ENCODE peak calls at places on chromosomes 13 and 19, in seven cellular contexts. H is heart left ventricle, E is H1, S is IMR-90, D is testis, L is suprapubic skin, Q is right lobe of liver. K is an unnamed sample. For H3K36me3, the result is how much of the 10 kb centered on the place peaks cover.

GRCh38 chr13:45121421-45121820 is 1.1 kb downstream of the GTF2F2 start:
- DNase-seq in E (no peak), L (no peak), S (peak), H (no peak), D (no peak), Q (no peak), K (no peak)

GRCh38 chr13:23159205-23159586 is 21.6 kb upstream of the SGCG start:
- DNase-seq in D (peak), E (no peak), H (no peak), L (no peak), Q (no peak), S (peak), K (no peak)

GRCh38 chr19:2428027-2428690 is 773 bp upstream of the TIMM13 start:
- DNase-seq in S (peak), H (no peak), Q (peak), D (peak), E (no peak), L (no peak), K (peak)

GRCh38 chr13:23626730-23627129 is 56.5 kb downstream of the TNFRSF19 start:
- DNase-seq in D (peak), S (no peak), E (no peak), Q (no peak), H (no peak), L (no peak), K (no peak)

GRCh38 chr13:74575729-74576125 is 441.5 kb upstream of the KLF12 start:
- DNase-seq in L (peak), D (peak), Q (peak), E (no peak), S (peak), H (peak), K (peak)

GRCh38 chr19:33769208-33769607 is 27.5 kb upstream of the KCTD15 start:
- DNase-seq in D (no peak), Q (no peak), E (no peak), L (no peak), H (no peak), S (no peak), K (no peak)

GRCh38 chr13:109700176-109700575 is 86.2 kb downstream of the IRS2 start:
- DNase-seq in D (peak), Q (no peak), E (no peak), H (peak), L (no peak), S (peak), K (peak)

GRCh38 chr13:101706651-101707050 is 254.2 kb downstream of the ITGBL1 start:
- DNase-seq in H (no peak), E (no peak), S (peak), Q (peak), L (no peak), D (no peak), K (no peak)

GRCh38 chr13:97749174-97749573 is 204.3 kb upstream of the IPO5 start:
- DNase-seq in D (peak), L (no peak), H (no peak), S (peak), E (no peak), Q (no peak), K (no peak)

GRCh38 chr19:18436651-18437478 is 1.1 kb downstream of the ISYNA1 start:
- DNase-seq in L (no peak), Q (peak), H (peak), E (no peak), S (peak), D (peak), K (peak)

GRCh38 chr19:29690842-29691241 is 24.2 kb downstream of the C19orf12 start:
- DNase-seq in E (no peak), S (peak), Q (no peak), L (no peak), D (no peak), H (no peak), K (peak)

GRCh38 chr19:41939861-41940442 is 11.7 kb upstream of the ERFL start:
- DNase-seq in E (no peak), D (peak), Q (no peak), H (peak), L (no peak), S (no peak), K (no peak)

GRCh38 chr19:4186087-4186993 is 3.9 kb downstream of the ANKRD24 start:
- DNase-seq in D (peak), L (no peak), H (peak), S (peak), E (peak), Q (peak), K (peak)

GRCh38 chr19:17929056-17929455 is 3.8 kb upstream of the CCDC124 start:
- DNase-seq in H (no peak), Q (no peak), D (no peak), L (no peak), S (no peak), E (no peak), K (no peak)

GRCh38 chr19:54475706-54476105 is 2.6 kb upstream of the CDC42EP5 start:
- DNase-seq in H (no peak), Q (no peak), E (no peak), S (no peak), D (no peak), L (no peak), K (no peak)

GRCh38 chr13:93227906-93228801 is 1.5 kb downstream of the GPC6 start:
- DNase-seq in Q (peak), S (peak), L (no peak), H (peak), D (peak), E (no peak), K (peak)

GRCh38 chr19:35295792-35296462 is 4.0 kb downstream of the MAG start:
- DNase-seq in H (no peak), D (no peak), E (no peak), Q (no peak), L (no peak), S (no peak), K (no peak)

GRCh38 chr13:36297259-36297599 is 385 bp downstream of the CCDC169 start:
- DNase-seq in D (no peak), H (no peak), S (peak), L (no peak), E (no peak), Q (no peak), K (no peak)

GRCh38 chr19:50723069-50723468 is at the start of gene CLEC11A:
- DNase-seq in L (no peak), E (no peak), D (peak), H (peak), S (peak), Q (no peak), K (no peak)

GRCh38 chr13:77139311-77139710 is 112.4 kb upstream of the FBXL3 start:
- DNase-seq in S (peak), E (no peak), Q (no peak), D (no peak), H (no peak), L (no peak), K (no peak)

GRCh38 chr13:99987180-99988047 is 5.8 kb downstream of the ZIC2 start:
- DNase-seq in L (no peak), Q (no peak), D (no peak), H (no peak), S (no peak), E (no peak), K (no peak)

GRCh38 chr19:42325896-42326771 is 699 bp downstream of the MEGF8 start:
- DNase-seq in Q (no peak), L (no peak), D (no peak), E (no peak), H (no peak), S (no peak), K (no peak)

GRCh38 chr19:53884256-53884655 is 2.3 kb downstream of the PRKCG start:
- DNase-seq in D (no peak), S (no peak), L (no peak), Q (no peak), H (no peak), E (no peak), K (no peak)

GRCh38 chr19:35843676-35844481 is 8.4 kb downstream of the NPHS1 start:
- DNase-seq in L (no peak), E (no peak), Q (peak), D (peak), H (no peak), S (no peak), K (no peak)

GRCh38 chr13:113369189-113369588 is 5.3 kb upstream of the GRTP1 start:
- DNase-seq in S (no peak), D (no peak), L (no peak), Q (no peak), H (no peak), E (no peak), K (no peak)

GRCh38 chr13:108919036-108919907 is 289.9 kb downstream of the MYO16 start:
- DNase-seq in S (peak), E (no peak), L (no peak), H (no peak), D (no peak), Q (no peak), K (no peak)

GRCh38 chr19:15038304-15038703 is 11.0 kb upstream of the CASP14 start:
- DNase-seq in L (no peak), H (no peak), S (no peak), D (no peak), Q (no peak), E (no peak), K (peak)

GRCh38 chr13:51148223-51148951 is 37.3 kb upstream of the C13orf42 start:
- DNase-seq in H (no peak), D (no peak), E (peak), Q (no peak), S (no peak), L (no peak), K (no peak)

GRCh38 chr13:47798906-47799305 is 202.2 kb downstream of the SUCLA2 start:
- DNase-seq in Q (no peak), L (no peak), E (no peak), D (no peak), S (peak), H (no peak), K (no peak)

GRCh38 chr19:17794731-17795494 is at the start of gene B3GNT3:
- DNase-seq in Q (peak), L (no peak), D (peak), E (no peak), S (no peak), H (no peak), K (no peak)

GRCh38 chr13:63336549-63336948 is 1920.9 kb upstream of the PCDH20 start:
- DNase-seq in L (no peak), E (no peak), Q (peak), H (no peak), S (no peak), D (no peak), K (no peak)

GRCh38 chr13:32247887-32248286 is 67.3 kb downstream of the ZAR1L start:
- DNase-seq in E (no peak), L (no peak), S (peak), D (no peak), Q (no peak), H (no peak), K (no peak)

GRCh38 chr19:38224014-38224862 is at the start of gene DPF1:
- DNase-seq in Q (no peak), S (peak), L (no peak), H (peak), D (peak), E (no peak), K (no peak)

GRCh38 chr19:47992070-47992469 is at the start of gene BSPH1:
- DNase-seq in E (no peak), L (no peak), S (no peak), D (no peak), H (no peak), Q (no peak), K (no peak)

GRCh38 chr19:17560205-17560595 is 4.8 kb downstream of the COLGALT1 start:
- DNase-seq in E (no peak), Q (no peak), H (no peak), D (no peak), L (no peak), S (peak), K (peak)

GRCh38 chr19:36215276-36216171 is 618 bp downstream of the ZNF146 start:
- DNase-seq in H (no peak), D (no peak), E (no peak), L (peak), Q (no peak), S (peak), K (no peak)

GRCh38 chr13:113411216-113412023 is 41.9 kb downstream of the ADPRHL1 start:
- DNase-seq in S (peak), D (no peak), L (no peak), Q (no peak), H (peak), E (no peak), K (peak)

GRCh38 chr19:16518483-16519229 is 22.5 kb downstream of the C19orf44 start:
- DNase-seq in Q (no peak), L (no peak), E (no peak), H (no peak), S (no peak), D (no peak), K (no peak)
- TF ChIP-seq CTCF in Q (no peak), L (no peak), E (peak), H (no peak), S (peak), D (no peak), K (no peak)

GRCh38 chr19:45492627-45493470 is 4.0 kb downstream of the RTN2 start:
- DNase-seq in D (no peak), Q (no peak), S (peak), L (no peak), H (peak), E (no peak), K (peak)
- TF ChIP-seq POLR2A in D (no peak), Q (no peak), S (no peak), L (no peak), H (no peak), E (no peak), K (no peak)

GRCh38 chr13:25249001-25249543 is 38.2 kb downstream of the MTMR6 start:
- DNase-seq in Q (no peak), S (peak), E (no peak), H (no peak), D (no peak), L (no peak), K (no peak)

GRCh38 chr13:25248071-25248470 is 39.2 kb downstream of the MTMR6 start:
- DNase-seq in S (no peak), Q (no peak), E (no peak), L (no peak), H (no peak), D (no peak), K (no peak)

GRCh38 chr13:25252229-25252628 is 35.1 kb downstream of the MTMR6 start:
- DNase-seq in L (no peak), Q (no peak), H (no peak), E (no peak), S (no peak), D (no peak), K (no peak)

GRCh38 chr13:25253702-25254101 is 33.6 kb downstream of the MTMR6 start:
- DNase-seq in L (no peak), Q (no peak), E (no peak), S (no peak), D (no peak), H (no peak), K (no peak)

GRCh38 chr13:25252770-25253169 is 34.5 kb downstream of the MTMR6 start:
- DNase-seq in E (no peak), H (no peak), D (no peak), S (no peak), Q (no peak), L (no peak), K (no peak)
- H3K36me3 ChIP-seq in E (under half), H (under half), D (under half), S (under half), Q (under half), L (half or more), K (under half)

GRCh38 chr19:52398091-52398461 is 427 bp downstream of the ZNF528 start:
- DNase-seq in Q (no peak), D (no peak), S (peak), E (no peak), H (no peak), L (no peak), K (no peak)
- TF ChIP-seq CTCF in Q (no peak), D (no peak), S (no peak), E (peak), H (no peak), L (no peak), K (no peak)

DNA sequence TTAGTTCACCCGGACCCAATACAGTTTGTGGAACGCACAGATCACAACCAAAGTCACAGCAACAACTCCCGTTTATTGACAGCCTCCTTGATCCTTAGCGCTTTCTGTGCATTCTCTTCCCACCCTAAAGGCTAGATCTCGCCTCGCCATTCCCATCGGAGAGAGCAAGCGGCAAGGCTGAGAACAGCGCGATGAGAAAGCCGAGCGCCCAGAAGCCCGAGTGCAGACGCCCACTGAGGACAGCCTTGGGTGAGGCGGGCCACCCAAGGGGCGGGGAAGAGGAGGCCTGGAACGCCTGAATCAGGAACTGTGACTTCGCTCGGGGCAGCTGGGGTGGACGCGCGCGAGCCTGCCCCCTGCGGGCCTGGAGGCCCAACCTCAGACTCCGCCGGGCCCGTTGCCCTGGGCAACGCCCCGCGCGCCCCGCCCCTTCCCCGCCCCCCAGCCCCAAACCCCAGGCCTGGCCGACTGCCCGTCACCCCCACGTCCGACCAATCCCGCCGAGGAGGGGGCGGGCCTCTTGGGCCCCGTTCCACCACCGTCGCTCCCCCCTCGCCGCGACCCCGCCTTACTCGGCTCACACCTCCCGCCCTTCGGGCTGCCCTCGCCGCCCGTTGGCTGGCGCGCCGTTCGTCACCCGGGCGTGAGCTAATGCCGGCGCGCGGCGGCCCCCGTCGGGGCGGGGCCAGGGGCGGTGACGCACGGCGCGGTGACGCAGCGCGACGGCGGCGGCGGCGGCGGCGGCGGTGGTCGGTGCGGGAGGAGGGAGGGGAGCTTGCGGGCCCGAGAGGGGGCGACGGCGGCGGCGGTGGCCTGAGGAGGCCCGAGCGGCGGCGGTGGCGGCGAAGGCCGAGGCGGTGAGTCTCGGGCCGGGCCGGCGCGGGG is at the start of gene SAMD4B:
- DNase-seq in D (peak), Q (peak), L (peak), H (peak), E (peak), S (peak), K (peak)
- TF ChIP-seq POLR2A in D (no peak), Q (peak), L (peak), H (peak), E (no peak), S (peak), K (peak)

DNA sequence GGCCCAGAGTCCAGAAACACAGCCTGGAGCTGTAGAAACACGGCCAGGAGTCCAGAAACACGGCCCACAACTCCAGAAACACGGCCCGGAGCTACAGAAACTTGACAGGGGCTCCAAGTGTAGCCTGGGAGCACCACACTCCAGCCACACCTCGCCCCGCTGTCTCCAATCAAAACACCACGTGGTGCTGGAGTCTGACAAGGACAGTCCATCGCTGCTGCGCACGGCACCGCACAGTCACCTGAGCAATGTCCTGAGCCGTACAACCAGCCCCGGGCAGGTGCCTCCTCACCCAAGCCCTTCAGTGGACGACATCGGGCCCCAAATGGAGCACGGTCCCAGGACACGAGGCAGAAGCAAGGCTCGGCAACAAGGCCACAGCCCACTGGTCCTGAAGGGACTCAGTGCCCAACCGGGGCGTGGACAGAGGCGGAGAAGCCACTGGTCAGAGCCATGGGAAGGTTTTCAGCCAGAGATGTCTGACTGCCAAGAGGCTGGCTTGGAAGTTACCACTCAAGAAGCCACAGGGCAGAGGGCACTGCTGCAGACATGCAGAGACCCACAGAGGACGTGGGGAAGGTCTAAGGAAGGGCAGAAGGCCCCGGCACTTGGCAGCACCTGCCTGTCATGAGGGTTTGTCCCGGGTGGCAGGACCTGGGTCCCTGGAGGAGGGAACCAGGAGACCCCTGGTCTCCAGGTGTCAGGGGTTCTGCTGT is 19.7 kb upstream of the PLPP2 start:
- DNase-seq in Q (no peak), S (no peak), L (no peak), H (no peak), E (no peak), D (no peak), K (no peak)
- H3K36me3 ChIP-seq in Q (under half), S (half or more), L (half or more), H (under half), E (under half), D (under half), K (under half)

K was measured in gastrocnemius medialis.